ENCODE peak calls at places on chromosomes 1 and 21, in four cellular contexts. D, K, U and G are unnamed samples.

GRCh38 chr1:147580200-147580557 is 38.9 kb downstream of the BCL9 start:
- DNase-seq in D (no peak), K (no peak), U (no peak), G (no peak)

GRCh38 chr1:183596500-183596899 is 6.2 kb upstream of the NCF2 start:
- DNase-seq in D (no peak), K (no peak), U (no peak), G (no peak)

GRCh38 chr1:156750932-156751723 is at the start of gene HDGF:
- DNase-seq in D (peak; percentile 70), K (no peak), U (peak; percentile 64), G (peak; percentile 48)

GRCh38 chr1:212242288-212242984 is 42.8 kb upstream of the PPP2R5A start:
- DNase-seq in D (no peak), K (peak; percentile 79), U (peak; percentile 71), G (no peak)

GRCh38 chr1:162305969-162306368 is 70.7 kb downstream of the SPATA46 start:
- DNase-seq in D (no peak), K (peak; percentile 12), U (no peak), G (no peak)

GRCh38 chr1:177517556-177517955 is 346.8 kb downstream of the BRINP2 start:
- DNase-seq in D (no peak), K (no peak), U (no peak), G (no peak)

GRCh38 chr1:115069626-115070308 is 19.5 kb downstream of the TSPAN2 start:
- DNase-seq in D (no peak), K (no peak), U (no peak), G (no peak)

GRCh38 chr21:17462276-17462981 is 50.4 kb upstream of the CXADR start:
- DNase-seq in D (no peak), K (peak; percentile 98), U (no peak), G (no peak)

GRCh38 chr1:204356997-204357396 is 2.7 kb downstream of the PLEKHA6 start:
- DNase-seq in D (no peak), K (no peak), U (no peak), G (no peak)

GRCh38 chr1:45713711-45714110 is 25.7 kb downstream of the TMEM69 start:
- DNase-seq in D (no peak), K (no peak), U (no peak), G (no peak)

GRCh38 chr1:21379571-21379970 is 60.4 kb upstream of the NBPF3 start:
- DNase-seq in D (no peak), K (no peak), U (no peak), G (no peak)

GRCh38 chr21:44748621-44749020 is 37.2 kb upstream of the TSPEAR start:
- DNase-seq in D (peak; percentile 84), K (no peak), U (no peak), G (no peak)

GRCh38 chr1:46175243-46175642 is 356 bp downstream of the TSPAN1 start:
- DNase-seq in D (no peak), K (no peak), U (no peak), G (no peak)

GRCh38 chr1:226626577-226626956 is 78.0 kb downstream of the STUM start:
- DNase-seq in D (peak; percentile 84), K (peak; percentile 27), U (peak; percentile 89), G (peak; percentile 91)

GRCh38 chr1:150507912-150508864 is at the start of gene ECM1:
- DNase-seq in D (no peak), K (no peak), U (peak; percentile 73), G (no peak)

GRCh38 chr1:112955678-112956502 is at the start of gene SLC16A1:
- DNase-seq in D (peak; percentile 82), K (peak; percentile 82), U (peak; percentile 98), G (peak; percentile 95)

GRCh38 chr21:41783476-41784150 is 16.8 kb upstream of the RIPK4 start:
- DNase-seq in D (no peak), K (no peak), U (no peak), G (no peak)

GRCh38 chr1:150272379-150272840 is at the start of gene C1orf54:
- DNase-seq in D (peak; percentile 81), K (no peak), U (no peak), G (peak; percentile 67)

GRCh38 chr1:225342695-225343094 is 85.1 kb downstream of the LBR start:
- DNase-seq in D (no peak), K (no peak), U (no peak), G (no peak)

GRCh38 chr1:29647581-29647980 is 411.3 kb downstream of the PTPRU start:
- DNase-seq in D (no peak), K (no peak), U (no peak), G (no peak)

GRCh38 chr21:46048926-46049889 is 48.7 kb upstream of the COL6A2 start:
- DNase-seq in D (no peak), K (no peak), U (no peak), G (no peak)

GRCh38 chr21:21547368-21547953 is 549.3 kb downstream of the NCAM2 start:
- DNase-seq in D (no peak), K (no peak), U (no peak), G (no peak)

GRCh38 chr1:46494910-46495309 is 5.3 kb downstream of the DMBX1 start:
- DNase-seq in D (no peak), K (no peak), U (no peak), G (no peak)

GRCh38 chr1:152107984-152108898 is 7.0 kb downstream of the TCHH start:
- DNase-seq in D (peak; percentile 48), K (no peak), U (no peak), G (no peak)

GRCh38 chr1:53409233-53409632 is 50.0 kb upstream of the DMRTB1 start:
- DNase-seq in D (no peak), K (no peak), U (no peak), G (no peak)

GRCh38 chr1:232901255-232901654 is 49.2 kb upstream of the NTPCR start:
- DNase-seq in D (no peak), K (no peak), U (no peak), G (no peak)

GRCh38 chr1:24486296-24487065 is 16.2 kb upstream of the RCAN3 start:
- DNase-seq in D (no peak), K (no peak), U (no peak), G (no peak)

GRCh38 chr1:88661188-88661587 is 22.9 kb upstream of the PKN2 start:
- DNase-seq in D (no peak), K (no peak), U (no peak), G (no peak)

GRCh38 chr1:15005116-15005515 is 148.4 kb upstream of the TMEM51 start:
- DNase-seq in D (no peak), K (no peak), U (no peak), G (no peak)

GRCh38 chr1:198258491-198258890 is 101.7 kb downstream of the NEK7 start:
- DNase-seq in D (no peak), K (no peak), U (no peak), G (no peak)

GRCh38 chr1:84339503-84339902 is 38.0 kb downstream of the SAMD13 start:
- DNase-seq in D (no peak), K (no peak), U (no peak), G (no peak)

GRCh38 chr1:197984273-197984672 is 67.1 kb downstream of the LHX9 start:
- DNase-seq in D (no peak), K (no peak), U (no peak), G (no peak)

GRCh38 chr21:46191257-46191685 is 7.0 kb upstream of the SPATC1L start:
- DNase-seq in D (no peak), K (no peak), U (peak; percentile 46), G (no peak)

GRCh38 chr1:231162970-231163830 is 1.3 kb downstream of the TRIM67 start:
- DNase-seq in D (peak; percentile 36), K (no peak), U (no peak), G (peak; percentile 21)

GRCh38 chr1:236534164-236534651 is 10.4 kb downstream of the LGALS8 start:
- DNase-seq in D (no peak), K (no peak), U (no peak), G (no peak)

GRCh38 chr1:33182452-33182851 is 609 bp upstream of the TRIM62 start:
- DNase-seq in D (no peak), K (no peak), U (no peak), G (peak; percentile 28)

GRCh38 chr1:213523781-213524398 is 463.9 kb upstream of the PROX1 start:
- DNase-seq in D (no peak), K (no peak), U (no peak), G (no peak)

GRCh38 chr1:163509126-163509525 is 187.4 kb downstream of the NUF2 start:
- DNase-seq in D (no peak), K (no peak), U (no peak), G (no peak)

GRCh38 chr1:160618763-160619274 is 28.0 kb downstream of the SLAMF1 start:
- DNase-seq in D (no peak), K (no peak), U (peak; percentile 51), G (peak; percentile 44)
- TF ChIP-seq ELF4 in D (no peak), K (no peak), U (no peak), G (no peak)

GRCh38 chr1:180909005-180909414 is 3.7 kb upstream of the KIAA1614 start:
- DNase-seq in D (no peak), K (no peak), U (no peak), G (no peak)

GRCh38 chr1:180908084-180908765 is 4.5 kb upstream of the KIAA1614 start:
- DNase-seq in D (no peak), K (no peak), U (no peak), G (no peak)

GRCh38 chr1:180907313-180908055 is 5.2 kb upstream of the KIAA1614 start:
- DNase-seq in D (no peak), K (no peak), U (no peak), G (no peak)

GRCh38 chr1:180906511-180906910 is 6.2 kb upstream of the KIAA1614 start:
- DNase-seq in D (no peak), K (no peak), U (no peak), G (no peak)

GRCh38 chr1:180905927-180906326 is 6.8 kb upstream of the KIAA1614 start:
- DNase-seq in D (no peak), K (no peak), U (peak; percentile 48), G (no peak)
- TF ChIP-seq ELF4 in D (no peak), K (no peak), U (no peak), G (no peak)

GRCh38 chr1:180266275-180267210 is 36.5 kb downstream of the LHX4 start:
- DNase-seq in D (no peak), K (no peak), U (no peak), G (no peak)
- TF ChIP-seq ELF4 in D (no peak), K (no peak), U (no peak), G (no peak)

DNA sequence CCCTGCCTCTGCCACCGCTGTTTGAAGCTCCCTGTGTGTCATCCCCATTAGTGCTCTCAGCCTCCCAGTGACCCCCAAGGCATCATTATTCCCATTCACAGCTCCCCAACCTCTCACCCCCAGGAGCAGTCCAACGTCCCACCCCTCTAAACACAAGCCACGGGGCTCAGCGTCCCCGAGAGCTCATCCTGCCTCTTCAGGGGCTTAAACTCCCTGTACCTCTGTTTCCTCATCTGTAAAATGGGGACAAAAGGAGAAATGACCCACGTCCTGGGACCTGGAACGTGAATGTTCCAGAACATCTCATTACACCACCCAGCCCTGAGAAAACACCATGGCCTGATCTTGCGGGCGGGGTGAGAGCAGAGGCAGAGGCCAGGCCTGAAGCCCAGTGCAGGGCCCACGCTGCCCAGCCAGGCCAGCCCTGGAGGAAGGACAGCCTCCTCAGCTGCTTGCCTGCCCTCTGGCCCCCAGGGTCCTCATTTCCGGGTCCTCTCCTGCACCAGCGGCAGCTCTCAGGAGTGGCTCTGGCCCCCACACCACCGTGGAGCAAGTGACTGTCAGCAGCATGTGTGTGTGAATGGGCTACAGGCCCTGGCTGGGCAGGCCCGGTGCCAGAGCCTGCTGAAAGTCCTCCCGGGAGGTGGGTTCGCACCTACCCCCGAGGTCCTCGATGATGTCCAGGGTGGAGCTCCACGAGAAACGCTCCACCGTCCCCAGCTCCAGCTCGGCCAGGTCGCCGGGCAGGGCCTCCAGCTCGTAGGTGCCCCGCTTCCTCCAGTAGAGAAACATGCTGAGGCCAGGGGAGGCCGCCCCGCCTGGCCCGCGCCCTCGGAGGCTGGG is 14.1 kb upstream of the PLEKHG5 start:
- DNase-seq in D (no peak), K (no peak), U (no peak), G (no peak)
- TF ChIP-seq ELF4 in D (no peak), K (no peak), U (no peak), G (no peak)

GRCh38 chr1:175377394-175377793 is 184.8 kb upstream of the KIAA0040 start:
- DNase-seq in D (no peak), K (no peak), U (no peak), G (no peak)
- TF ChIP-seq ELF4 in D (no peak), K (no peak), U (no peak), G (no peak)